ENCODE peak calls at places on chromosomes 7 and 10, in seven cellular contexts. H is nephron progenitor cell, K is mucosa of descending colon, D is AG09309, L is HFFc6, F is fibroblast of mammary gland, R is Panc1. B is an unnamed sample.

GRCh38 chr10:12509016-12509793 is 159.9 kb downstream of the CAMK1D start:
- DNase-seq in R (no peak), K (no peak), D (no peak), F (no peak), L (no peak), H (no peak), B (no peak)

GRCh38 chr7:1842321-1843221 is 172.5 kb downstream of the ELFN1 start:
- DNase-seq in H (peak), D (no peak), F (no peak), K (peak), R (no peak), L (peak), B (no peak)

GRCh38 chr7:128361463-128362441 is at the start of gene PRRT4:
- DNase-seq in F (no peak), K (peak), D (no peak), H (peak), R (no peak), L (no peak), B (no peak)

GRCh38 chr10:51405580-51406367 is 293.6 kb downstream of the CSTF2T start:
- DNase-seq in F (no peak), L (peak), R (no peak), D (no peak), H (no peak), K (no peak), B (peak)

GRCh38 chr10:77915299-77916105 is 11.1 kb downstream of the DLG5 start:
- DNase-seq in H (no peak), D (peak), L (no peak), K (no peak), F (no peak), R (no peak), B (no peak)

GRCh38 chr10:17101910-17102266 is 27.7 kb downstream of the CUBN start:
- DNase-seq in K (no peak), L (no peak), H (no peak), F (no peak), D (no peak), R (no peak), B (no peak)

GRCh38 chr7:101226686-101227085 is 8.7 kb downstream of the ZNHIT1 start:
- DNase-seq in L (no peak), F (peak), D (no peak), H (no peak), K (no peak), R (no peak), B (no peak)

GRCh38 chr10:120948889-120949382 is 97.8 kb downstream of the WDR11 start:
- DNase-seq in K (peak), H (peak), D (peak), F (peak), L (peak), R (no peak), B (peak)

GRCh38 chr10:122490268-122490667 is 28.9 kb downstream of the HTRA1 start:
- DNase-seq in H (no peak), R (no peak), F (peak), K (no peak), D (no peak), L (no peak), B (no peak)

GRCh38 chr7:80640841-80641240 is 2.4 kb downstream of the CD36 start:
- DNase-seq in R (no peak), D (peak), K (no peak), H (no peak), L (peak), F (peak), B (peak)

DNA sequence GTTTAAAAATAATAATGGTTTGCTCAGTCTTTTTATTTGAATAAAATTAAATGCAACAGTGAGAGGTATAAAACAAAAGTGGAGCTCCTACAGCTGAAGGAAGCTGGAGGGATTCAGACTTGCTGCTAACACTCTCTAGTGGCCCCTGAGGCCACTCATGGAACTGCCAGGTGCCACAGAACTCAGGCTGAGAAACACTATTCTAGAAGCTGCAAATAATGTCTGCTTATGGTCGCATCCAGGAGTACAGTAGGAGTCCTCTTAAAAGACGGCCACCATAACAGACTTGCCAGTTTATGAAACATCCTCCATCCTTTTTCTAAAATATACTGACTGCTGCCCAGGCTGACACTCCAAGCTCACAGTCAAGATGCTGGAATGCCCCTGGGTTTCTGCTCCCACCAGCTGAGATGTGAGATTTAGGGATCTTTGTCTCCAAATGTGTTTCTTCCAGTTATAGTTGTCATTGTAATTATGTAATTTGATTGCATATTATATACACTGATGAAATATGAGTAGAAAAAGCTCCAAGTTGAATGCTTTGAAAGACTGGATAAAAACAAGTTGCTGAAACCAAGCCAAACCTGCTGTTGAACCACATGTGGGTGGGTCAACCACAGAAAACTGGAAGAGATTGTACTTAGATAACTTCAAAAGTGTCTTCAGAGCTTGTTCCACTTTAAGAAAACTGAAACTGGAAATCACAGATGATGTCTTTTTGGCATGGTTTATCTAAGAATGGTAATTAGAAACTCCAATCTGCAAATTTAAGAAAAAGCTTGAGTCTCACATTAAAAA is 213.7 kb upstream of the AOAH start:
- DNase-seq in D (no peak), R (no peak), F (no peak), K (no peak), L (no peak), H (no peak), B (no peak)
- TF ChIP-seq CTCF in D (no peak), R (peak), F (no peak), K (no peak), L (no peak), H (no peak), B (no peak)

DNA sequence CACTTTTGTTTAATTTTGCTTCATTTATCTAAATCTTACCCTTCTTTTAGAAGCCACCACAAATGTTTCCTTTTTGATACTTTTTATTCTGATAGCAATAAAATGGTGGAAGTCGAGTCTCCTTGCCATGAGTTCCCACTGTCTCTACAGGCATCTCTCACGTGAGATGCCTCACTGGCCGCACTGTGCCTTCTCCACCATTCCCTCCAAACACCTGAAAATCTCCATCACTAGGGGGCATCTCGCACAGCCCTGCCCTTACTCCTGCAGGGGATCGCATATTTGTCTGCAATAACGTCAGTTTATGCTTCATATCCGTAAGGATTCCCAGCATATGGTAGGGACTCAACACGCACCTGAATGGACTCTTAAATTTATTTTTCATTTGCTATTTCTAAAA is 56.3 kb upstream of the NCAPG2 start:
- DNase-seq in L (no peak), R (no peak), K (no peak), H (no peak), F (no peak), D (no peak), B (peak)
- TF ChIP-seq CTCF in L (peak), R (no peak), K (no peak), H (no peak), F (peak), D (peak), B (no peak)

DNA sequence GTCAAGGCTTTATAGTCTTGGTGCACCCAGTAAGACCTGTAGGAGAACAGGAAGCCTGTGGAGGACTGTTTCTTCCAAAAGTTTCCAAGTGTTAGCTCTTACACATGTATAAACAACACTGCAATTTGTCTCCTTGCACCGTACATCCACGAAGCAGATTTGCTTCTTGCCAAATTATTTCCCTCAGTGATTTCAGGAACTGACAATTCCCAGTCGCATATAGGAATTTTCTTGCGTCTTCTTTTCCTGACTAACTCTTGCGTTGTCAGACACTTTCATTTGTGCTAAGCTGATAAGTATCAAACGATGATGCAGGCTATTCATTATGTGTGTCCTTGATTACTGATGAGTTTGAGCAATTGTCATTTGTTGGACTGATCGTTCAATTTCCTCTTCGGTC is 182.1 kb downstream of the PKD1L1 start:
- DNase-seq in D (no peak), H (no peak), R (no peak), L (no peak), K (no peak), F (no peak), B (no peak)
- TF ChIP-seq CTCF in D (no peak), H (no peak), R (no peak), L (no peak), K (no peak), F (no peak), B (no peak)

GRCh38 chr10:46220187-46220586 is 66.6 kb upstream of the ANTXRL start:
- DNase-seq in F (no peak), H (no peak), K (peak), D (no peak), R (no peak), L (no peak), B (no peak)

GRCh38 chr10:46218921-46219320 is 67.9 kb upstream of the ANTXRL start:
- DNase-seq in D (no peak), F (no peak), H (no peak), R (no peak), L (no peak), K (no peak), B (no peak)

GRCh38 chr10:46222364-46222935 is 64.3 kb upstream of the ANTXRL start:
- DNase-seq in K (no peak), D (peak), F (peak), H (no peak), R (no peak), L (peak), B (no peak)

GRCh38 chr10:46223064-46223480 is 63.7 kb upstream of the ANTXRL start:
- DNase-seq in F (no peak), D (no peak), L (no peak), K (peak), R (no peak), H (no peak), B (no peak)

DNA sequence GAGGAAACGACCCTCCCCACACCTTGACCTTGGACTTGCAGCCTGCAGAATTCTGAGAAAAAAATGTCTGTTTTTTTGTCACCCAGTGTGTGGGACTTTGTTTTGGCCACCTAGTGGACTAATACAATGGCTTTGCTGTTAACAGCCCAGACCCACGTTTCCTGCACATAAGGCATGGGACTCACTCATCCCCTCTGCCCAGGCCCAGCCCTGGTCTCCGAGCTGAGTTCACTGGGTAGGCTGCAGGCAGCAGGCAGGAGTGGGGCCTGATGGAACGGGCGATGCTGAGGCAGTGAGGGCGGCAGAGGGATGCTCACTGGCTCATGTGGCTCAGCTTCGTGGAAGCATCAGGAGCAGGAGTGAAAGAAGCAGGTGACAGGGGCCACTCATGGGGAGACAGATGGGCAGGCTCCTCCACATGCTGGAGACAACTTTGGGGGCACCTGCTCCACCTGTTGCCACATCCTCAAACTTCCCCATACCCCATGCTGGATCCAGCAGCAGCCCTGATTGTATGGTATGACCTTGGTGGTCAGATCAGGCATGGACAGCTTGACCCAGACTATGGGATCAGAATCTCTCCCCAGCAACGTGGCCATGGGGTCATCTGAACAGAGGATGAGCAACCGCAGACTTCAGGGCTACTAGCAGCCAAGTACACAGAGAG is 65.8 kb upstream of the ANTXRL start:
- DNase-seq in K (peak), F (no peak), L (no peak), H (no peak), D (no peak), R (no peak), B (no peak)
- TF ChIP-seq CTCF in K (no peak), F (no peak), L (peak), H (no peak), D (peak), R (no peak), B (no peak)

DNA sequence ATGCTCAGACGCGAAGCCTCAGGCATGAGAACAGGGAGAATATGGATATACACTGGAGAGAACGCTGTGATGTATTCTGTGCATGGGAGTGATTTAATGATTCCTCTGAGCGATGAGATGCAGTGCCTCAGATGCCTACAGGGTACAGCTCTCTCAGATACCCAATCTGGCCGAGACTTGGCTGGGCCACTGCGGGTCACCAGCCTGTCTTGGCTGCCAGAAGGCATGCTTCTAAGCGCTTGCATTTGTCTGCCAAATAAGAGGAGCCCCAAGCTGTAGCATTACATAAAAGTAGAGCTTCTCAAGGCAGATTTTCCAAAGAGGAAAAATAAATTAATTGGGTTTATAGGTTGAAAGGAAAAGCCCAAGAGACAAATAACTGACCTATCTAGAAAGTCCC is 238.0 kb downstream of the RELN start:
- DNase-seq in L (no peak), D (no peak), F (no peak), H (no peak), R (no peak), K (no peak), B (no peak)
- TF ChIP-seq CTCF in L (no peak), D (no peak), F (no peak), H (no peak), R (no peak), K (no peak), B (no peak)

GRCh38 chr10:7417103-7417623 is 6.3 kb upstream of the SFMBT2 start:
- DNase-seq in D (peak), K (no peak), R (no peak), L (peak), F (peak), H (no peak), B (peak)
- TF ChIP-seq CTCF in D (peak), K (no peak), R (peak), L (peak), F (peak), H (peak), B (peak)

GRCh38 chr10:96319754-96320514 is 15.7 kb downstream of the DNTT start:
- DNase-seq in F (peak), K (no peak), L (no peak), R (no peak), H (no peak), D (no peak), B (no peak)

GRCh38 chr10:96325719-96326373 is 21.6 kb downstream of the DNTT start:
- DNase-seq in K (no peak), H (no peak), L (no peak), F (no peak), R (no peak), D (no peak), B (no peak)

GRCh38 chr10:96324447-96324846 is 20.2 kb downstream of the DNTT start:
- DNase-seq in F (no peak), L (no peak), R (no peak), H (no peak), K (no peak), D (no peak), B (no peak)

GRCh38 chr10:96322275-96322674 is 18.0 kb downstream of the DNTT start:
- DNase-seq in K (no peak), F (no peak), H (no peak), L (no peak), D (no peak), R (no peak), B (no peak)

GRCh38 chr10:96321822-96322221 is 17.6 kb downstream of the DNTT start:
- DNase-seq in K (no peak), D (no peak), H (no peak), L (no peak), R (no peak), F (no peak), B (no peak)
- TF ChIP-seq CTCF in K (no peak), D (no peak), H (no peak), L (no peak), R (peak), F (no peak), B (no peak)

DNA sequence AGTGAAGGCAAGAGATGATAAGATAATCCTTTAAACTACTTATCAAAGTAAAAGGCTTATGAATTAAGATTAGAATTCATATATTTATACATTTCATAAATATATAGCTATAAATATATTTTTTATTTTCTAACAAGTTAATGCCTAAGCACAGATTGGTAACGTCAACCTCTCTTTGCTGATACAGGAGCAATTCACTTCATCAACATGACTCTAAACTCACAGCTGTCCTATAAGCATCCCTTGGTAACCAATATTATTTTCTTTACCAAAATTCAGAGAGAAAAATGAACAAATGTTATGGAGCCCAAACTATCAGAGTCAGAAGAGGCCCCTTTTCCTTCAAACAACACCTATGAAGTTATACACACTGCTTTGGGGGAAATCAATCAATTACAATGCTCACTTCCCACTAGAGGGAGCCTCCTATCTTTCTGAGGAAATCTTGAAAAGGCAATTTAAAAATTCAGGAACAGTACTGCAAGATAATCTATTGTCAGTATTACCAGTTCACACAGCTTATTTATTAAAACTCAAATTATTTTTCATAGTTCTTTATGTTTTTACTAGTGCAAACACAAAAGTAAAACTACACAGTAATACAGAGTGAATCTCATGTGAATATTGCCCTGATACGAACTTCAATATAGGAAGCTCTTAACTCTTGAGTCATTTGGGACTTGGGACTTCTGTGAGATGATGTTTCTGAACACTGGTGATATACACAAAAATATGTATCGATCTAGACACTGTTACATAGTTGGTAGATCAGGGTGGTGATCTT is 51.0 kb upstream of the NOBOX start:
- DNase-seq in H (no peak), L (no peak), R (no peak), D (no peak), K (no peak), F (peak), B (peak)
- TF ChIP-seq CTCF in H (peak), L (peak), R (peak), D (no peak), K (no peak), F (peak), B (peak)

DNA sequence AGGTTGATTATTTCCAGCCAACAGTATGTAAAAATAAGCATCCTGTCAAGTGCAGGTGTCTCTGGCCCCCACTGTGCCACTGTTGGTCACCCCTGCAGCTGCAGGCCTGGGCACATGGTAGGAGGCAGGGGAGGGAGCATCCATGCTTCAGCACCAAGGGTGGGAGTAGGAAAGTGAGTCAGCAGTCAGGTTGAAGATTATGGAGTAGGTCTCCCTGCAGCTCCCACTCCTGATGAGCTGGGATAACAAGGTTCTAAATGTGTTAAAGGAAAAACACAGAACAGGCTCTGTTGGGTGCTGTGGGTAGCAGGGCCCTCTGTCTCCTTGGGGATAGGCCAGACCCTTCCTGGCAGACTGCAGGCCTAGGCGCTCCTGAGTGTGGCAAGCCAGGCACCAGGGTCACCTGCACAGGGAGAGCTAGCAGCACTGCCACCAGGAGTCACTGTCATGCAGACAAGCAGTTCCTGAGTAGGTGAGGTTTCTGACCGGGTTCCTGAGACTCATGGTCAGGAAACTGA is 59.3 kb downstream of the NUDCD3 start:
- DNase-seq in F (no peak), H (peak), K (no peak), R (no peak), D (no peak), L (no peak), B (no peak)
- TF ChIP-seq CTCF in F (no peak), H (no peak), K (no peak), R (peak), D (peak), L (peak), B (no peak)